ENCODE peak calls at places on chromosomes 12 and 14, in ten cellular contexts. K, D, Q, G, X, C, O, I, H and V are unnamed samples.

GRCh38 chr12:126726481-126727217 is 1540.3 kb upstream of the TMEM132C start:
- DNase-seq in K (no peak), D (no peak), Q (no peak), G (no peak), X (no peak), C (no peak), O (no peak), I (no peak), H (no peak), V (no peak)

GRCh38 chr14:67508973-67509372 is 20.5 kb upstream of the TMEM229B start:
- DNase-seq in K (no peak), D (no peak), Q (no peak), G (no peak), X (no peak), C (no peak), O (no peak), I (no peak), H (no peak), V (no peak)

GRCh38 chr14:21352587-21352986 is 31.2 kb downstream of the SUPT16H start:
- DNase-seq in K (no peak), D (no peak), Q (no peak), G (no peak), X (no peak), C (no peak), O (no peak), I (no peak), H (no peak), V (no peak)

GRCh38 chr14:91911474-91912032 is 35.9 kb downstream of the FBLN5 start:
- DNase-seq in K (no peak), D (no peak), Q (peak; percentile 62), G (peak; percentile 59), X (no peak), C (no peak), O (peak; percentile 49), I (no peak), H (peak; percentile 23), V (peak; percentile 69)

GRCh38 chr12:26121323-26121740 is 3.5 kb downstream of the BHLHE41 start:
- DNase-seq in K (no peak), D (no peak), Q (no peak), G (no peak), X (no peak), C (no peak), O (no peak), I (no peak), H (no peak), V (no peak)

GRCh38 chr14:103108749-103109207 is 14.3 kb downstream of the EXOC3L4 start:
- DNase-seq in K (no peak), D (no peak), Q (no peak), G (no peak), X (peak; percentile 39), C (no peak), O (peak; percentile 28), I (no peak), H (no peak), V (no peak)

GRCh38 chr12:1853716-1854115 is 33.4 kb downstream of the LRTM2 start:
- DNase-seq in K (no peak), D (no peak), Q (no peak), G (no peak), X (no peak), C (no peak), O (no peak), I (no peak), H (no peak), V (no peak)

GRCh38 chr12:48817957-48818830 is at the start of gene CACNB3:
- DNase-seq in K (peak; percentile 93), D (peak; percentile 74), Q (peak; percentile 80), G (peak; percentile 59), X (no peak), C (peak; percentile 85), O (peak; percentile 70), I (peak; percentile 60), H (peak; percentile 79), V (peak; percentile 73)

GRCh38 chr14:21795456-21795855 is 121.8 kb upstream of the OR4E1 start:
- DNase-seq in K (no peak), D (no peak), Q (no peak), G (no peak), X (no peak), C (no peak), O (no peak), I (no peak), H (no peak), V (no peak)

GRCh38 chr12:124661382-124661781 is 94.0 kb upstream of the NCOR2 start:
- DNase-seq in K (no peak), D (no peak), Q (no peak), G (no peak), X (no peak), C (no peak), O (no peak), I (no peak), H (no peak), V (no peak)

GRCh38 chr14:76909266-76909665 is 83.1 kb downstream of the LRRC74A start:
- DNase-seq in K (no peak), D (no peak), Q (no peak), G (no peak), X (no peak), C (no peak), O (no peak), I (no peak), H (no peak), V (no peak)

GRCh38 chr12:6735448-6736191 is 11.8 kb downstream of the COPS7A start:
- DNase-seq in K (peak; percentile 82), D (peak; percentile 62), Q (peak; percentile 35), G (no peak), X (peak; percentile 52), C (peak; percentile 83), O (peak; percentile 70), I (no peak), H (no peak), V (peak; percentile 68)